ENCODE peak calls at places on chromosomes 11 and 22, in eight cellular contexts. F is stomach; H is PC-3; D is hepatocyte; L is H9; K is heart left ventricle; J is naive thymus-derived CD4-positive, alpha-beta T cell; E is kidney. C is an unnamed sample. For H3K4me1, the result is how much of the 10 kb centered on the place peaks cover.

GRCh38 chr11:79086056-79086455 is 354.8 kb downstream of the TENM4 start:
- DNase-seq in F (no peak), H (no peak), D (no peak), L (no peak), K (no peak), J (no peak), E (no peak), C (no peak)

GRCh38 chr11:1652026-1652425 is 22.5 kb downstream of the KRTAP5-5 start:
- DNase-seq in F (no peak), H (no peak), D (no peak), L (no peak), K (no peak), J (no peak), E (no peak), C (peak)

GRCh38 chr11:76806131-76806530 is 23.0 kb downstream of the TSKU start:
- DNase-seq in F (no peak), H (no peak), D (no peak), L (no peak), K (no peak), J (no peak), E (no peak), C (peak)

GRCh38 chr11:73284106-73284505 is 12.0 kb downstream of the P2RY6 start:
- DNase-seq in F (no peak), H (no peak), D (no peak), L (no peak), K (peak), J (no peak), E (no peak), C (no peak)

GRCh38 chr22:49699476-49699875 is 128.2 kb downstream of the BRD1 start:
- DNase-seq in F (no peak), H (no peak), D (no peak), L (no peak), K (no peak), J (no peak), E (no peak), C (no peak)

GRCh38 chr11:2927851-2928604 is 1.2 kb downstream of the PHLDA2 start:
- DNase-seq in F (no peak), H (peak), D (no peak), L (no peak), K (peak), J (no peak), E (peak), C (no peak)

GRCh38 chr22:22603470-22603947 is 40.9 kb upstream of the GGTLC2 start:
- DNase-seq in F (no peak), H (no peak), D (no peak), L (no peak), K (no peak), J (no peak), E (no peak), C (no peak)

GRCh38 chr11:65487467-65488272 is 11.2 kb upstream of the MALAT1 start:
- DNase-seq in F (peak), H (peak), D (peak), L (peak), K (peak), J (no peak), E (peak), C (peak)

GRCh38 chr11:33877029-33877428 is 14.8 kb downstream of the LMO2 start:
- DNase-seq in F (no peak), H (no peak), D (no peak), L (no peak), K (no peak), J (no peak), E (no peak), C (no peak)

GRCh38 chr22:38317995-38318715 is 922 bp upstream of the CSNK1E start:
- DNase-seq in F (peak), H (peak), D (peak), L (no peak), K (peak), J (no peak), E (peak), C (peak)

GRCh38 chr22:45597460-45598192 is 74.0 kb upstream of the ATXN10 start:
- DNase-seq in F (peak), H (peak), D (peak), L (no peak), K (no peak), J (no peak), E (peak), C (no peak)

GRCh38 chr22:44479662-44480061 is 18.4 kb downstream of the RTL6 start:
- DNase-seq in F (no peak), H (no peak), D (no peak), L (no peak), K (no peak), J (no peak), E (no peak), C (no peak)

GRCh38 chr22:46233231-46233630 is 16.9 kb downstream of the CDPF1 start:
- DNase-seq in F (no peak), H (peak), D (no peak), L (no peak), K (peak), J (no peak), E (no peak), C (no peak)

GRCh38 chr22:47540011-47540410 is 777.6 kb downstream of the TBC1D22A start:
- DNase-seq in F (no peak), H (no peak), D (no peak), L (no peak), K (no peak), J (no peak), E (no peak), C (no peak)

GRCh38 chr11:68430801-68431200 is 29.8 kb upstream of the PPP6R3 start:
- DNase-seq in F (no peak), H (peak), D (no peak), L (no peak), K (no peak), J (no peak), E (no peak), C (no peak)

GRCh38 chr11:121473064-121473777 is 20.5 kb upstream of the SORL1-AS1 start:
- DNase-seq in F (no peak), H (no peak), D (no peak), L (no peak), K (no peak), J (no peak), E (no peak), C (no peak)

GRCh38 chr22:46110215-46110614 is 40.1 kb upstream of the PPARA start:
- DNase-seq in F (no peak), H (peak), D (no peak), L (peak), K (no peak), J (no peak), E (no peak), C (no peak)

GRCh38 chr11:33829430-33830141 is 55.3 kb upstream of the FBXO3 start:
- DNase-seq in F (peak), H (peak), D (peak), L (peak), K (peak), J (peak), E (no peak), C (no peak)

GRCh38 chr11:87307101-87307500 is 269.4 kb downstream of the TMEM135 start:
- DNase-seq in F (no peak), H (no peak), D (no peak), L (no peak), K (no peak), J (no peak), E (no peak), C (no peak)

GRCh38 chr11:75777461-75778110 is 9.0 kb downstream of the DGAT2 start:
- DNase-seq in F (no peak), H (peak), D (no peak), L (no peak), K (no peak), J (no peak), E (peak), C (no peak)

GRCh38 chr11:77191823-77192495 is 63.9 kb downstream of the MYO7A start:
- DNase-seq in F (peak), H (peak), D (peak), L (peak), K (no peak), J (peak), E (peak), C (no peak)

GRCh38 chr11:121780971-121781370 is 328.2 kb upstream of the SORL1-AS1 start:
- DNase-seq in F (no peak), H (no peak), D (no peak), L (no peak), K (no peak), J (no peak), E (no peak), C (no peak)

GRCh38 chr22:49086606-49087157 is 741.0 kb downstream of the BRD1 start:
- DNase-seq in F (no peak), H (no peak), D (no peak), L (no peak), K (no peak), J (no peak), E (peak), C (no peak)

DNA sequence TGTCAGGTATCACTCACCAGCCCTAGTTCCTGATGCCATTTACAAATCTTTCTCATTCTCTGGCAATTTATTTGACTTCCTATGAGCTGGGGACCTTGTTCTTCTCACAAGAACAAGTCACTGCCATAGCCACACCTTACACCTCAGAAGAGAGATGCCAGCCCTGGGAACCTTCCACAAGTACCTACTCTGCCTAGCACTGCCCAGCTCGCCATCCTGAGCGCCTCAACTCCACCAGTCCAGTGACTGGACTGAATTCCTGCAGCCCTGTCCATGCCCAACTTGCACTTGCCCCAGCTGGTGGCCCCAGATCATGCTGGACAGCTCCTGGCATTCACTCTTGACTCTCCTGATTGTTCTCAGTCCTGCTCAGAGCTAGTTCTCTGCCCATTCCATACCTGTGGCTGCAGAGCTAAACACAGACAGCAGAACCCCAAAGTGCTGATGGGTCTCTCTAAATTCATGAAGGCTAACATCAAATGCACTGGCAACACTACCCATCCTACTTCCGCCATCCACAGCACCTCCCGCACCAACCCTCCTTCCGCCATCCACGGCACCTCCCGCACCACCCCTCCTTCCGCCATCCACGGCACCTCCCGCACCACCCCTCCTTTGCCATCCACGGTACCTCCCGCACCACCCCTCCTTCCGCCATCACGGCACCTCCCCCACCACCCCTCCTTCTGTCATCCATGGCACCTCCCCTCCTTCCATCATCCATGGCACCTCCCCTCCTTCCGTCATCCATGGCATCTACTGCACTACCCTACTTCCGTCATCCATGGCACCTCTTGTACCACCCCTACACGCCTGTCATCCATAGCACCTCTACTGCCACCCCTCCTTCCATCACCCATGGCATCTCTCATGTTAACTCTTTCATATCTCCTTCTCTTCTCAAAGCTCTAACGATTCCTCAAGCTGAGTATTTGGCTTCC is 23.6 kb upstream of the SLC25A1 start:
- DNase-seq in F (no peak), H (no peak), D (peak), L (no peak), K (no peak), J (no peak), E (no peak), C (no peak)
- H3K4me1 ChIP-seq in F (under half), H (under half), D (under half), L (under half), K (under half), J (under half), E (under half), C (under half)

GRCh38 chr11:46294365-46295309 is 17.2 kb downstream of the CREB3L1 start:
- DNase-seq in F (peak), H (peak), D (peak), L (peak), K (no peak), J (no peak), E (peak), C (no peak)

GRCh38 chr11:46295312-46295995 is 18.0 kb downstream of the CREB3L1 start:
- DNase-seq in F (peak), H (no peak), D (peak), L (peak), K (peak), J (peak), E (peak), C (peak)

GRCh38 chr11:46295996-46296519 is 18.6 kb downstream of the CREB3L1 start:
- DNase-seq in F (no peak), H (no peak), D (no peak), L (no peak), K (no peak), J (no peak), E (peak), C (no peak)

GRCh38 chr11:46298699-46299424 is 21.4 kb downstream of the CREB3L1 start:
- DNase-seq in F (no peak), H (peak), D (no peak), L (no peak), K (no peak), J (no peak), E (no peak), C (no peak)

DNA sequence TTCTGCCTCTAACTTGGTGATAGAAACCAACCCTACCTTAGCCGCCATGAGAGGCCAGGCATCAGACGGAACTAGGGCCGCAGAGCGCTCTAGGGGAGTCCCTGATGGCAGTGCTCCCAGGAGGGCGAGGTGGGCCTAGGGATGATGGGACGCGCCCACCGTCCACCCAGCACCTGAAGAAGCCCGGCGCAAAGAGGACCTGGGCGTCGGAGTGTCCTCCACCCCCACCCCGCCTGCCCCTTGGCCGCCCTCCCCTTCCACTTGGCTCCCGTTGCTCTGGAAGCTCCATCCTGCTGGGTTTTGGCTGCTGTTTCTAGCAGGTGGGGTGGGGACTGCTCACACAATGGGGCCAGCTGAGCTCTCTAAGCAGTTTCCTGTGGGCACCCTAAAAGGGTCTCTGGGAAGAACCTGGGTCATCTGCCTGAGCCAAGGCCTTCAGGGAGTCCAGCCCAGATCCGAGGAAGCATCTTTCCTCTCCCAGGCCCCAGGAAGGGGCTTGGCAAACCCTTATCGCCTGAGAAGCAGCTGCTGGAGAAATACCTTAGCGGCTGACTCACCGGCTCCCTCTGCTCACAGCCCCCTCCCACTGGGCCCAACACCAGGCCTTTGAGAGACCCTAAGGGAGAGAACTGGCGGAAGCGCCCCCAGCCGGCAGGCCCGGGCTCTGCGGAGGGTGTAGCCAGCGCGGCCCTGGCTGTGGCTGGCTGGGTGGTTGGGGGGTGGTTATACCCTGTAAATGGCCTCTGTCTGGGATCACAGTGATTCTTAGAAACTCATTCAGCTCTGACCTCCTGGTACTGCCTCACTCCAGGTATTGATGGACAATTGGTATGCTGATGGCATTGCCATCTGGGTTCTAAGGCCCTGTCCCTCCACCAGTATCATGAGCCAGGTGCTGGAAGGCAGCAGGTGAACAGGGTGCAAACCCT is 19.3 kb downstream of the CREB3L1 start:
- DNase-seq in F (no peak), H (peak), D (peak), L (peak), K (peak), J (no peak), E (peak), C (no peak)
- H3K4me1 ChIP-seq in F (half or more), H (under half), D (under half), L (under half), K (under half), J (under half), E (under half), C (half or more)

DNA sequence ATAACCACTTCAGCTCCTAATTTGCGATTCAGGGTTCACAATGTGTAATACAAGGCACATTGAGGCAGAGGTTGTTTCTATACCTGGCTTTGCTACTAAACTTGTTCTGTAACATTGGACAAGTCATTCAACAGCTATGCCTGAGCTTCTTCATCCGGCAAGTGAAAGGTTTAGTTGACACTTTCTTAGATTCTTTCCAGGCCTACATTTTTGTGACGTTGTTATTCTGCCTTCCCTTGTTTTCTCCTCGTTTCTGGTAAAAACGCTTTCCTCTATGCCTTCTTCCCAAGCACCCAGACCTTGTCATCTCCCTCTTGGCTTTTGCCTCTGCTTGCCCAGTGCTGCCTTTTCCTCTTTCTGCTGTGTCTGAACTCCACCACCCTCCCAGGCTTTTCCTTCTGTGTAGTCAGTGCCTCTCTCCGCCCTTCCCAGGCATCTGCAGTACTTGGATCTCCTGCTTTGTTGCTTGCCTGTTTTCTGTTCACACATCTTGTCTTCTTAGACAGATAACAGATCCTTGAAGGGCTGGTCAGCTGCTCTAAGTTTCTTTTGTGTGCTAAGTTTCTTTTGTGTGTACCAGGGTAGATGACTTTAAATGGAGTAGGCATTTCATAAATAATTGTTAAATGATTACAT is 1.4 kb upstream of the AMOTL1 start:
- DNase-seq in F (no peak), H (peak), D (peak), L (no peak), K (no peak), J (no peak), E (no peak), C (no peak)
- H3K4me1 ChIP-seq in F (under half), H (under half), D (under half), L (under half), K (under half), J (under half), E (under half), C (under half)

GRCh38 chr11:129346916-129347315 is 28.7 kb upstream of the BARX2 start:
- DNase-seq in F (no peak), H (peak), D (no peak), L (no peak), K (no peak), J (no peak), E (no peak), C (no peak)
- H3K4me1 ChIP-seq in F (under half), H (under half), D (under half), L (under half), K (under half), J (under half), E (under half), C (under half)

DNA sequence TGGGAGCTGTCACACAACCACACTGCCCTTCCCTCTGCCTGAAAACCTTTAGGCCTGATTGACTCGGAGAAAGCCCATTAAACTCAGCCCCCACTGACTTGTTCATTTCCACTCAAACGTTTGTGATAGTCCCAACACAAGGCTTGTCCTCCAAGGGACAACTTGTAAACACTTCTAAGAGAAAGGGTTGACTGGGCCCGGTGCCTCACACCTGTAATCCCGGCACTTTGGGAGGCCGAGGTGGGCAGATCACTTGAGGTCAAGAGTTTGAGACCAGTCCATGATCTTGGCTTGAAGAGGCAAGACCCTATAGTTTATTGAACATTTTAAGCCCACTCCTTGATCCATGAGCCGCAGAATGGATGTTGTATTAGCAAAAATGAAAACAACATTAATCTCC is 63.3 kb upstream of the PRODH start:
- DNase-seq in F (no peak), H (no peak), D (no peak), L (no peak), K (no peak), J (no peak), E (no peak), C (no peak)
- H3K4me1 ChIP-seq in F (under half), H (under half), D (under half), L (under half), K (under half), J (under half), E (under half), C (under half)

DNA sequence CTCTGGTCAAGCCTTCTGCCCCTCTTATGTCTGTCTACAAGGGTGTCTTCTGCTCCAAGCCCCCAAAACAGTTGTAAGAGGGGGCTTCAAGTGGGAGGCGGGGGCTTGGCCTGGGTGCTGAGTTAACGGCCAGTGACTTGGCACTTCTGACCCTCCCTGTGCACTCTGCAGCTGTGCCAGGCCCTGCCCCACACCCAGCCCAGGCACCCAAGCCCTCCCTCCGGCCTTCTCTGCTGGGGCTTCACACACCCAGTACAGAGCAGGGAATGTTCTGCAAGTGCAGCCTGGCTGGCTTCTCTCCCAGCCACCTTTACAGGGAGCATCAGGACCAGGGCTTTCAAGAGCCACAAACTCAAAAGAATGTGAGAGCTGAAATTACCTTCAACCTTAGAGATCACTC is 3.8 kb downstream of the TMEM121B start:
- DNase-seq in F (no peak), H (no peak), D (no peak), L (no peak), K (no peak), J (no peak), E (no peak), C (no peak)
- H3K4me1 ChIP-seq in F (under half), H (under half), D (under half), L (under half), K (under half), J (under half), E (under half), C (under half)

DNA sequence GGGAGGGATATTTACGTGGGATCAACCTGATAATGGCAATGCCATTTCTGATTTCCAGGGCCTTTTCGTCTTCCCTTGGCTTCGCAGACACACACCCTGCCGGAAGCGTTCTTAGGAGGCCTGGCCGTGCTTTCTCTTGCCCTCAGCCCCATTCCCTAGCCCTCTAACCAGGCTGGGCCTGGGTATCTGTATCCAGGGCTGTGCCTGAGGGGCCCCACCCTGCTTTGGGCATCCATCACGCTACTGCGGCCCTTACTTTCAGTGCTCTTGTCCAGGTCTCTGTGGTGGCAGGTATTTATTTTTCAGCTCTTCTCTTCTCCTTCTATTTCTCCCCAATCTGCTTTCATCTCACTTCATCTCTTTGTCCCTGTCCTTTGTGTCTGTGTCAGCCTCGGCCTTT is 105.0 kb downstream of the ZBTB16 start:
- DNase-seq in F (no peak), H (no peak), D (no peak), L (no peak), K (no peak), J (no peak), E (no peak), C (no peak)
- H3K4me1 ChIP-seq in F (half or more), H (under half), D (half or more), L (under half), K (half or more), J (half or more), E (half or more), C (half or more)

C was measured in suprapubic skin.